ENCODE peak calls at places on chromosomes 4 and X, in five cellular contexts. One of them, this sample, is unnamed.

GRCh38 chr4:92825186-92825715 is 521.5 kb downstream of the GRID2 start:
- DNase-seq in dorsolateral prefrontal cortex: no peak
- DNase-seq in adrenal gland: no peak
- DNase-seq in GM12865: no peak
- DNase-seq in astrocyte: no peak
- DNase-seq in this sample: peak

GRCh38 chr4:142940614-142941013 is 94.5 kb upstream of the INPP4B start:
- DNase-seq in dorsolateral prefrontal cortex: no peak
- DNase-seq in adrenal gland: no peak
- DNase-seq in GM12865: no peak
- DNase-seq in astrocyte: no peak
- DNase-seq in this sample: no peak

GRCh38 chrX:19739683-19740082 is 147.7 kb downstream of the SH3KBP1 start:
- DNase-seq in dorsolateral prefrontal cortex: no peak
- DNase-seq in adrenal gland: peak
- DNase-seq in GM12865: peak
- DNase-seq in astrocyte: peak
- DNase-seq in this sample: peak

GRCh38 chr4:41620594-41621256 is 82.8 kb downstream of the LIMCH1 start:
- DNase-seq in dorsolateral prefrontal cortex: no peak
- DNase-seq in adrenal gland: peak
- DNase-seq in GM12865: no peak
- DNase-seq in astrocyte: no peak
- DNase-seq in this sample: no peak

GRCh38 chrX:20144491-20144890 is 2.9 kb upstream of the EIF1AX start:
- DNase-seq in dorsolateral prefrontal cortex: no peak
- DNase-seq in adrenal gland: no peak
- DNase-seq in GM12865: no peak
- DNase-seq in astrocyte: peak
- DNase-seq in this sample: peak

GRCh38 chrX:17375631-17376380 is 806 bp downstream of the NHS start:
- DNase-seq in dorsolateral prefrontal cortex: peak
- DNase-seq in adrenal gland: peak
- DNase-seq in GM12865: no peak
- DNase-seq in astrocyte: no peak
- DNase-seq in this sample: no peak

GRCh38 chr4:89904524-89904923 is 9.9 kb downstream of the MMRN1 start:
- DNase-seq in dorsolateral prefrontal cortex: no peak
- DNase-seq in adrenal gland: no peak
- DNase-seq in GM12865: no peak
- DNase-seq in astrocyte: no peak
- DNase-seq in this sample: no peak

GRCh38 chrX:111560801-111561200 is 49.4 kb downstream of the SERTM2 start:
- DNase-seq in dorsolateral prefrontal cortex: no peak
- DNase-seq in adrenal gland: no peak
- DNase-seq in GM12865: no peak
- DNase-seq in astrocyte: no peak
- DNase-seq in this sample: no peak

GRCh38 chr4:55503164-55503563 is 43.5 kb downstream of the CLOCK start:
- DNase-seq in dorsolateral prefrontal cortex: no peak
- DNase-seq in adrenal gland: no peak
- DNase-seq in GM12865: no peak
- DNase-seq in astrocyte: peak
- DNase-seq in this sample: peak

GRCh38 chr4:6277139-6277802 is 7.6 kb downstream of the WFS1 start:
- DNase-seq in dorsolateral prefrontal cortex: no peak
- DNase-seq in adrenal gland: peak
- DNase-seq in GM12865: no peak
- DNase-seq in astrocyte: no peak
- DNase-seq in this sample: no peak

GRCh38 chrX:12378706-12379105 is 240.4 kb downstream of the FRMPD4 start:
- DNase-seq in dorsolateral prefrontal cortex: no peak
- DNase-seq in adrenal gland: no peak
- DNase-seq in GM12865: no peak
- DNase-seq in astrocyte: no peak
- DNase-seq in this sample: no peak

GRCh38 chrX:12379666-12380065 is 241.4 kb downstream of the FRMPD4 start:
- DNase-seq in dorsolateral prefrontal cortex: no peak
- DNase-seq in adrenal gland: no peak
- DNase-seq in GM12865: no peak
- DNase-seq in astrocyte: no peak
- DNase-seq in this sample: peak

GRCh38 chrX:12378263-12378662 is 240.0 kb downstream of the FRMPD4 start:
- DNase-seq in dorsolateral prefrontal cortex: no peak
- DNase-seq in adrenal gland: no peak
- DNase-seq in GM12865: no peak
- DNase-seq in astrocyte: no peak
- DNase-seq in this sample: no peak

DNA sequence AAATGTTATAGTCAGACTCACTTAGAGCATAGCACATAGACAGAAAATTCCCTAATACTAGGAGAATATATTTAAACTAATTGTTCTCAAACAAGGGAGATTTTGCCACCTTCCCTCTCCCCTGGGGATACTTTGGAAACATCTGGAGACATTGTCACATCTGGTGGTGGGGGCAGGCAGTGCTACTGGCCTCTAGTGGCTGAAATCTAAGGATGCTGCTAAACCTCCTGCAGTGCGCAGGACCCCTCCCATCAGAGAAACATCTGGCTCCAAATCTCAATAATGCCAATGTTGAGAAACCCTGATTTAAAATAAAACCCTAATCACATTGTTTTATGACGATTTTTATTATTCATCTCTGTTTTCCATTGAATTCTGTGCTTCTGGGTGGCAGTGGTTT is 244.9 kb downstream of the FRMPD4 start:
- DNase-seq in dorsolateral prefrontal cortex: no peak
- DNase-seq in adrenal gland: no peak
- DNase-seq in GM12865: no peak
- DNase-seq in astrocyte: no peak
- DNase-seq in this sample: no peak
- TF ChIP-seq CTCF in dorsolateral prefrontal cortex: no peak
- TF ChIP-seq CTCF in adrenal gland: no peak
- TF ChIP-seq CTCF in GM12865: peak
- TF ChIP-seq CTCF in astrocyte: peak
- TF ChIP-seq CTCF in this sample: peak

GRCh38 chrX:140509468-140510305 is 4.8 kb upstream of the SOX3 start:
- DNase-seq in dorsolateral prefrontal cortex: no peak
- DNase-seq in adrenal gland: no peak
- DNase-seq in GM12865: no peak
- DNase-seq in astrocyte: no peak
- DNase-seq in this sample: peak

GRCh38 chrX:140505421-140506337 is 810 bp upstream of the SOX3 start:
- DNase-seq in dorsolateral prefrontal cortex: no peak
- DNase-seq in adrenal gland: no peak
- DNase-seq in GM12865: no peak
- DNase-seq in astrocyte: no peak
- DNase-seq in this sample: no peak

GRCh38 chrX:140508958-140509357 is 4.1 kb upstream of the SOX3 start:
- DNase-seq in dorsolateral prefrontal cortex: no peak
- DNase-seq in adrenal gland: no peak
- DNase-seq in GM12865: no peak
- DNase-seq in astrocyte: no peak
- DNase-seq in this sample: no peak

GRCh38 chrX:140507223-140507981 is 2.5 kb upstream of the SOX3 start:
- DNase-seq in dorsolateral prefrontal cortex: no peak
- DNase-seq in adrenal gland: no peak
- DNase-seq in GM12865: no peak
- DNase-seq in astrocyte: no peak
- DNase-seq in this sample: peak

GRCh38 chrX:140507982-140508305 is 3.1 kb upstream of the SOX3 start:
- DNase-seq in dorsolateral prefrontal cortex: no peak
- DNase-seq in adrenal gland: no peak
- DNase-seq in GM12865: no peak
- DNase-seq in astrocyte: no peak
- DNase-seq in this sample: peak
- H3K4me3 ChIP-seq in dorsolateral prefrontal cortex: peak
- H3K4me3 ChIP-seq in adrenal gland: no peak
- H3K4me3 ChIP-seq in GM12865: no peak
- H3K4me3 ChIP-seq in astrocyte: no peak
- H3K4me3 ChIP-seq in this sample: no peak

GRCh38 chrX:103805860-103806259 is 26.2 kb downstream of the RAB9B start:
- DNase-seq in dorsolateral prefrontal cortex: no peak
- DNase-seq in adrenal gland: no peak
- DNase-seq in GM12865: no peak
- DNase-seq in astrocyte: no peak
- DNase-seq in this sample: no peak

GRCh38 chrX:103811858-103812257 is 20.2 kb downstream of the RAB9B start:
- DNase-seq in dorsolateral prefrontal cortex: no peak
- DNase-seq in adrenal gland: no peak
- DNase-seq in GM12865: no peak
- DNase-seq in astrocyte: no peak
- DNase-seq in this sample: no peak

DNA sequence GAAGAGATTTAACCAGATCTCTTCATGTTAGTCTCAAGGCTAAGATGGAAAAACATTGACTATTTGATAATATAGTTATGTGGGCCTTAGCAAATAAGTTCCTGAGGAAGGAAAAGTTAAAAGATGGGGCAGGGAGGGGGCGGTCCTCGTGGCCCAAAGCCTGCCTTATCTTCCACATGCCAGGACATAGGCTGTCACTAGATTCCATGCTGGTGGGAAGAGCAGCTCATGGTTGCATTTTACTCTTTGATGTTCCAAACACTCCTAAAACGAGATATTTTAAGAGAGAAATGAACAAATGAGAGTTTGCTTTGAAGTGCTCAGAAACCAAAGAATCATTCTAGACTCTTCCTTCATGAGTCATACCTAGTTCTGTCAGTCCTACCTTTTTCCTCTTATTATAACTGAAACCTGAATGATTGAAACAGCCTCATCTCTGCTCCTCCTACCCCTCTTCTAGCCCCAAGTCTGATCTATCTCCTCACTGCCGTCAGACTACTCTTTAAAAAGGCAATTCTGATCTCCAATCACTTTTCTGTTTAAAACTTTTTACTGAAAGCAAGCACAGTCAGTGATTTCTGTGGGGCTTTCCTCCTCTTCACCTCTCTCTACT is 25.1 kb downstream of the RAB9B start:
- DNase-seq in dorsolateral prefrontal cortex: no peak
- DNase-seq in adrenal gland: no peak
- DNase-seq in GM12865: no peak
- DNase-seq in astrocyte: no peak
- DNase-seq in this sample: no peak
- TF ChIP-seq CTCF in dorsolateral prefrontal cortex: no peak
- TF ChIP-seq CTCF in adrenal gland: no peak
- TF ChIP-seq CTCF in GM12865: no peak
- TF ChIP-seq CTCF in astrocyte: no peak
- TF ChIP-seq CTCF in this sample: no peak

GRCh38 chr4:95268819-95269565 is 279.8 kb downstream of the UNC5C start:
- DNase-seq in dorsolateral prefrontal cortex: no peak
- DNase-seq in adrenal gland: no peak
- DNase-seq in GM12865: no peak
- DNase-seq in astrocyte: peak
- DNase-seq in this sample: peak
- H3K4me3 ChIP-seq in dorsolateral prefrontal cortex: no peak
- H3K4me3 ChIP-seq in adrenal gland: no peak
- H3K4me3 ChIP-seq in GM12865: no peak
- H3K4me3 ChIP-seq in astrocyte: no peak
- H3K4me3 ChIP-seq in this sample: no peak

GRCh38 chr4:165207016-165207430 is 338 bp upstream of the KLHL2 start:
- DNase-seq in dorsolateral prefrontal cortex: no peak
- DNase-seq in adrenal gland: peak
- DNase-seq in GM12865: peak
- DNase-seq in astrocyte: peak
- DNase-seq in this sample: no peak

GRCh38 chr4:165208322-165208652 is 926 bp downstream of the KLHL2 start:
- DNase-seq in dorsolateral prefrontal cortex: no peak
- DNase-seq in adrenal gland: no peak
- DNase-seq in GM12865: no peak
- DNase-seq in astrocyte: no peak
- DNase-seq in this sample: no peak

GRCh38 chr4:165209796-165210195 is 2.4 kb downstream of the KLHL2 start:
- DNase-seq in dorsolateral prefrontal cortex: no peak
- DNase-seq in adrenal gland: no peak
- DNase-seq in GM12865: no peak
- DNase-seq in astrocyte: no peak
- DNase-seq in this sample: no peak

GRCh38 chr4:165208741-165209388 is 1.5 kb downstream of the KLHL2 start:
- DNase-seq in dorsolateral prefrontal cortex: no peak
- DNase-seq in adrenal gland: no peak
- DNase-seq in GM12865: peak
- DNase-seq in astrocyte: peak
- DNase-seq in this sample: no peak

DNA sequence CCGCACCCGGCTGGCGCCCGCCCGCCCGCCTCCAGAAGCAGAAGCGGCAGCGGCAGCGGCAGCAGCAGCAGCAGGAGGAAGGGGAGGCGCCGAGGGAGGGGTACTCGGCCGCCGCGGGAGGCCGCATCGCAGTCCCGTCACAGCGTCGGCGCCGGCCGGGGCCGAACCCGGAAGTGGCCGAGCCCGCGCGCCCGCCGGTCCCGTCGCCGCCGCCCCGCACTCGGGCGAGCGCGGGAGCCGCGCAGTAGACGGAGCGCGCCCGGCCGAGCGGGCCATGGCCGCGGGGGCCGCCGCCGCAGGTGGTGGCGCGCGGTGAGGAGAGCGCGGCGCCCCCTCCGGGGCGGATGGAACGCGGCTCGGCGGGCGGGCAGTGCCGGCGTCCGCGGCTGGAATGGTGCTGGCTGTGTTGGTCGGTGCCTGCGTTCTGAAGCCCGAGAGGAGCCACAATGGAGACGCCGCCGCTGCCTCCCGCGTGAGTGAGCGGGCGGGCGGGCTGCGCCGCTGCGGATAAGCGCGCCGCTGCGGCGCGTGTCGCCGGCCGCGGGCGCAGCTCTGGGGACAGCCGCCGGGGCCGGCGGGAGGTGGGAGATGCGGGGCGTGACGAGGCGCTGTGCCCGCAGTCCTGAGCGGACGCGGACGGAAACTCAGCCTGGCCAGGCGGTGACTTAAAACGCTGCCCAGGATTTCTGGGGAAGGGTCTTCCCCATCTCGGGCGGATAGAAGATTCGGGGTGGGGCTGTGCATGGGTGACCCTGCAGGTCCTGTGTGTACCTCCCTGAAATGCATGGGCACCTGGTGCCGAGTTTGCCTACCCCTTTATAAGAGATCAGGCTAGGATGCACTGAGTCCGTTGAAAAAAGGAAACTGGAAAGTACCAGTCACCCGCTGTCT is at the start of gene KLHL2:
- DNase-seq in dorsolateral prefrontal cortex: peak
- DNase-seq in adrenal gland: peak
- DNase-seq in GM12865: peak
- DNase-seq in astrocyte: peak
- DNase-seq in this sample: peak
- TF ChIP-seq CTCF in dorsolateral prefrontal cortex: no peak
- TF ChIP-seq CTCF in adrenal gland: no peak
- TF ChIP-seq CTCF in GM12865: peak
- TF ChIP-seq CTCF in astrocyte: no peak
- TF ChIP-seq CTCF in this sample: no peak

DNA sequence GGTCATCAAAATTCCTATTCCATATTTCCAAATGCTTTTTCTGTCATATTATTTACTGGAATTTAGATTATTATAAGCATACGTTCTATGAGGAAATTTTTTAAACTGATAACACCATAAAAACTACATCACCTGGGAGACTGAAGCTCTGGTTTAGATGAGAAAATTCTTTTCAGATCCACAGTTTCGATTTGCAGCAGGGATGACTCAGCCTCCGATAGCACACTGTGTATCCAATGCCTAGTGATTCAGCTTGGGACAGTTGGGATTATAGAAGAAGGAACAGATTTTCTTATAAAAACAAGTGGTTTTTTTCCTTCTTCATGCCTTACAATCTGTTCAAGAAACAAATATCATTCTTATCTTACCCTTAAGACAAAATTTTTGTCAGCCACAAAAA is 129.0 kb downstream of the FBXO8 start:
- DNase-seq in dorsolateral prefrontal cortex: no peak
- DNase-seq in adrenal gland: no peak
- DNase-seq in GM12865: no peak
- DNase-seq in astrocyte: peak
- DNase-seq in this sample: peak
- H3K4me3 ChIP-seq in dorsolateral prefrontal cortex: no peak
- H3K4me3 ChIP-seq in adrenal gland: peak
- H3K4me3 ChIP-seq in GM12865: no peak
- H3K4me3 ChIP-seq in astrocyte: no peak
- H3K4me3 ChIP-seq in this sample: no peak